ENCODE peak calls at places on chromosomes 11 and 22, in six cellular contexts. W is H1, H is GM12878, K is SK-N-SH, G is HepG2, U is K562. R is an unnamed sample.
A peak's percentile ranks its signal among the peaks of the same experiment; 100 is the strongest.

GRCh38 chr11:100930185-100930778 is 199.3 kb downstream of the PGR start:
- DNase-seq in W (no peak), H (no peak), K (peak; percentile 6), G (peak; percentile 46), U (peak; percentile 33), R (peak; percentile 47)

GRCh38 chr11:518463-519202 is 11.6 kb upstream of the RNH1 start:
- DNase-seq in W (peak; percentile 93), H (no peak), K (peak; percentile 97), G (peak; percentile 90), U (peak; percentile 95), R (peak; percentile 85)

GRCh38 chr11:6574816-6575715 is 28.4 kb downstream of the RRP8 start:
- DNase-seq in W (peak; percentile 10), H (no peak), K (no peak), G (no peak), U (no peak), R (no peak)

GRCh38 chr11:60610702-60611101 is 88.7 kb upstream of the MS4A8 start:
- DNase-seq in W (no peak), H (no peak), K (no peak), G (no peak), U (no peak), R (no peak)

GRCh38 chr11:17403977-17404759 is 15.7 kb upstream of the KCNJ11 start:
- DNase-seq in W (no peak), H (no peak), K (no peak), G (no peak), U (no peak), R (no peak)

GRCh38 chr11:12454782-12455181 is 77.4 kb downstream of the PARVA start:
- DNase-seq in W (no peak), H (no peak), K (no peak), G (no peak), U (no peak), R (no peak)

GRCh38 chr11:35151241-35151640 is 12.3 kb downstream of the CD44 start:
- DNase-seq in W (no peak), H (no peak), K (no peak), G (no peak), U (no peak), R (no peak)

GRCh38 chr11:86219291-86220193 is 25.0 kb upstream of the EED start:
- DNase-seq in W (no peak), H (peak; percentile 86), K (no peak), G (no peak), U (no peak), R (no peak)

GRCh38 chr11:89381094-89381493 is 110.1 kb downstream of the NOX4 start:
- DNase-seq in W (no peak), H (no peak), K (no peak), G (no peak), U (no peak), R (no peak)

GRCh38 chr11:19547044-19547443 is 165.6 kb upstream of the NAV2 start:
- DNase-seq in W (no peak), H (no peak), K (no peak), G (no peak), U (no peak), R (no peak)

GRCh38 chr11:45754746-45755145 is 50.2 kb upstream of the SLC35C1 start:
- DNase-seq in W (no peak), H (no peak), K (no peak), G (no peak), U (no peak), R (no peak)

GRCh38 chr11:28481673-28482480 is 373.7 kb downstream of the METTL15 start:
- DNase-seq in W (no peak), H (no peak), K (no peak), G (no peak), U (no peak), R (no peak)

GRCh38 chr11:45056529-45056928 is 89.9 kb upstream of the PRDM11 start:
- DNase-seq in W (peak; percentile 52), H (no peak), K (no peak), G (no peak), U (no peak), R (no peak)

GRCh38 chr11:1397146-1397861 is 7.6 kb downstream of the BRSK2 start:
- DNase-seq in W (no peak), H (no peak), K (no peak), G (no peak), U (no peak), R (no peak)

GRCh38 chr11:554824-555499 is 5.6 kb downstream of the LMNTD2 start:
- DNase-seq in W (peak; percentile 91), H (no peak), K (peak; percentile 92), G (peak; percentile 44), U (peak; percentile 80), R (peak; percentile 44)

GRCh38 chr22:46351767-46352166 is 16.3 kb downstream of the TRMU start:
- DNase-seq in W (no peak), H (no peak), K (no peak), G (no peak), U (no peak), R (no peak)
- TF ChIP-seq RAD21 in W (no peak), H (no peak), K (no peak), G (no peak), U (no peak), R (no peak)

GRCh38 chr11:64490562-64491216 is 100.3 kb upstream of the SLC22A12 start:
- DNase-seq in W (no peak), H (no peak), K (no peak), G (no peak), U (no peak), R (no peak)

GRCh38 chr11:64484308-64485061 is 106.5 kb upstream of the SLC22A12 start:
- DNase-seq in W (peak; percentile 24), H (no peak), K (no peak), G (no peak), U (no peak), R (no peak)

GRCh38 chr11:64485077-64485476 is 105.9 kb upstream of the SLC22A12 start:
- DNase-seq in W (peak; percentile 43), H (no peak), K (no peak), G (no peak), U (no peak), R (no peak)

GRCh38 chr11:64492561-64492960 is 98.5 kb upstream of the SLC22A12 start:
- DNase-seq in W (no peak), H (no peak), K (no peak), G (no peak), U (no peak), R (no peak)

GRCh38 chr11:64489831-64490441 is 101.1 kb upstream of the SLC22A12 start:
- DNase-seq in W (peak; percentile 90), H (no peak), K (peak; percentile 84), G (peak; percentile 7), U (peak; percentile 80), R (peak; percentile 29)
- TF ChIP-seq SIN3A in W (peak; percentile 78), H (no peak), K (no peak), G (no peak), U (no peak), R (no peak)

DNA sequence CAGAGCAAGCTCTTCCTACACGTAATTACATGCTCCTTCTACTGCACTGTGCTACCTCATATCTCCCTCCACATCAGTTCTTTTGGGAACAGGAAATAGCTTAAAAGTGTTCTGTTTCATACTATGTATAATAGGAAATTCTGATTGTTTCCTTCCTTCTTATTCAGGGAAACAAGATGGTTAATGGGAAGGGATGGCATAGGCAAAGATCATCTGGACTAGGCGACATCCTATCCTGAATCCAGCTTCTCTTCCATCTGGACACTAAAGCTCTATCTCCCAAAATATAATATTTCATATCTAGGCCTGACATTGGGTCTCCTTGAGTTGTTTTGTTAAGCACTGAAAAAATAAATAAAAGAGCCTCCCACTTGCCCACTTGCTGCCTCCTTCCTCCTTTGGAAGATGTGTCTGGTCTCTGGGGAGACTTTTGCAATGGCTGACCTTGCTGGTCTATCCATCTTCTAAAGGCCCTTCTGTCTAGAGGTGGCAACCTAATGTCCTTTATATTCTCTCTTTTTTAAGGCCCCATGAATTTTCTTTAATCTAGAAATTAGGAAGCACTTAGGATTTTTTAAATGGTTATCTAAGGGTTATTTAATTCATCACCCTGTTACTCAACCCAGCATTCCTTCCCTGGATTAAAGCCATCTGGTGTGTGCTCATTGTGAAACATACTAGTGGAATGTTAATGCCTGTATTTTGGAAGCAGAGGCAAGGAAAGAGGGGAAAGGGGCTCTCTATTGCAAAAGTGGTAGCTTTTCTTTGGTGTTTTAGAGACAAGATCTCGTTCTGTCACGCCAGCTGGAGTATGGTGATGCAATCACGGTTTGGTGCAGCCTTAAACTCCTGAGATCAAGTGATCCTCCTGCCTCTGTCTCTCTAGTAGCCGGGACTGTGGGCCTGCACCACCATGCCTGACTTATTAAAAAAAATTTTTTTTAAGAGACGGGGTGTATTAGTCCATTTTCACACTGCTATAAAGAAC is 20.6 kb downstream of the CLMP start:
- DNase-seq in W (no peak), H (no peak), K (no peak), G (no peak), U (no peak), R (no peak)
- TF ChIP-seq RAD21 in W (no peak), H (no peak), K (no peak), G (no peak), U (no peak), R (no peak)

DNA sequence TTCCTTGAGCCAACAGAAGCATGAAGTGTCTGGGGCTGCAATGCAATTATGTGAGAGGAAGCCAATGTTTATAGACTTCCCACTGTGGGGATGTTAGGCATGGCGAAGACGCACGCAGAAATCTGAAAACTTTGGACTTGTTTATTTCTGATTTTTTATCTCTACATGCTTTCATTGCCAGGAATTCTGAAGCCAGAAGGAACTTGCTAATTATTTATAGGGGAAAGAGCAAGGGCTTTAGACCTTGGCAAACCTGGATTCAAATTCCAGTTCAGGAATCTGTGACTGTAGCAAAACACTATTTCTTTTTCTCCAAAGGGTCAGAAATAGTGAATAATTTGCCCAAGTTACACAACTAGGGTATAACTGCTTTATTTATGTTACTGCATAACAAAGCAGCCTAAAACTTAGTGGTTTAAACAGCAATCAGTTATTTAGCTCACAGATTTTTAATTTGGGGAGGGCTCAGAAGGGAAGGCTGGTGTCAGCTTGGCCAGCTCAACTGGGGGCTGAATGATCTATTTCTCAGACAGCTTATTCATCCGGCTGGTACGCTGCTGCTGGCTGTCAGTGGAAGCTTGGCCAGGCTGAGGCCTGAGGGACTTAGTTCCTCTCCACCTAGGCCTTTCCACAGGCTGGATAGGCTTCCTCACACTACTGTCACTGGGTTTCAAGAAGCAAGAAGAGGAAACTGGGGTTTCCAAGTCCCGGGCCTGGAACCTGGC is 1.9 kb upstream of the OR6Q1 start:
- DNase-seq in W (no peak), H (no peak), K (no peak), G (no peak), U (no peak), R (no peak)
- TF ChIP-seq SIN3A in W (no peak), H (no peak), K (no peak), G (no peak), U (no peak), R (no peak)

GRCh38 chr22:41994506-41994905 is 4.1 kb upstream of the WBP2NL start:
- DNase-seq in W (no peak), H (no peak), K (no peak), G (no peak), U (no peak), R (no peak)
- TF ChIP-seq RAD21 in W (no peak), H (no peak), K (no peak), G (no peak), U (no peak), R (no peak)